ENCODE peak calls at places on chromosomes 3 and 15, in ten cellular contexts. U is astrocyte of the spinal cord, L is testis, J is upper lobe of left lung, B is heart right ventricle, Y is osteoblast, D is lower lobe of right lung, C is tibial artery, E is foreskin keratinocyte, Z is fibroblast of mammary gland. T is an unnamed sample.

GRCh38 chr3:101801174-101801573 is 22.2 kb downstream of the NXPE3 start:
- DNase-seq in U (no peak), L (no peak), J (no peak), B (no peak), Y (no peak), D (no peak), C (no peak), E (no peak), Z (no peak), T (no peak)

GRCh38 chr3:159951580-159951979 is 37.1 kb upstream of the IL12A start:
- DNase-seq in U (no peak), L (no peak), J (no peak), B (no peak), Y (no peak), D (no peak), C (no peak), E (no peak), Z (no peak), T (no peak)

GRCh38 chr3:17795733-17796132 is 53.3 kb upstream of the TBC1D5 start:
- DNase-seq in U (no peak), L (no peak), J (no peak), B (no peak), Y (no peak), D (no peak), C (no peak), E (peak), Z (peak), T (no peak)

GRCh38 chr3:47410801-47411646 is 30.2 kb downstream of the PTPN23 start:
- DNase-seq in U (no peak), L (no peak), J (peak), B (no peak), Y (peak), D (no peak), C (no peak), E (no peak), Z (no peak), T (no peak)

GRCh38 chr3:48514431-48515227 is 10.7 kb upstream of the SHISA5 start:
- DNase-seq in U (no peak), L (no peak), J (no peak), B (no peak), Y (no peak), D (peak), C (no peak), E (no peak), Z (no peak), T (no peak)

GRCh38 chr3:81579744-81580143 is 181.7 kb downstream of the GBE1 start:
- DNase-seq in U (no peak), L (no peak), J (no peak), B (no peak), Y (no peak), D (no peak), C (no peak), E (no peak), Z (no peak), T (no peak)

GRCh38 chr15:85800460-85801123 is 5.9 kb upstream of the KLHL25 start:
- DNase-seq in U (peak), L (no peak), J (no peak), B (peak), Y (no peak), D (peak), C (no peak), E (peak), Z (peak), T (no peak)

GRCh38 chr3:33791477-33792166 is 6.8 kb upstream of the PDCD6IP start:
- DNase-seq in U (no peak), L (no peak), J (no peak), B (no peak), Y (no peak), D (peak), C (no peak), E (peak), Z (peak), T (no peak)

GRCh38 chr3:151169700-151170224 is 33.3 kb downstream of the GPR171 start:
- DNase-seq in U (no peak), L (peak), J (no peak), B (peak), Y (no peak), D (peak), C (peak), E (no peak), Z (no peak), T (no peak)

GRCh38 chr3:122295286-122295685 is 29.8 kb upstream of the CSTA start:
- DNase-seq in U (no peak), L (no peak), J (no peak), B (no peak), Y (no peak), D (no peak), C (no peak), E (no peak), Z (no peak), T (no peak)

GRCh38 chr3:108513961-108514360 is 3.6 kb upstream of the MYH15 start:
- DNase-seq in U (peak), L (no peak), J (no peak), B (no peak), Y (no peak), D (no peak), C (no peak), E (no peak), Z (peak), T (no peak)

GRCh38 chr15:74461847-74462511 is 1.0 kb upstream of the UBL7 start:
- DNase-seq in U (no peak), L (no peak), J (no peak), B (no peak), Y (no peak), D (no peak), C (peak), E (peak), Z (no peak), T (no peak)

GRCh38 chr3:121730940-121731687 is 18.4 kb downstream of the GOLGB1 start:
- DNase-seq in U (no peak), L (no peak), J (no peak), B (no peak), Y (no peak), D (no peak), C (no peak), E (peak), Z (no peak), T (no peak)

GRCh38 chr15:83030021-83030420 is 18.6 kb upstream of the C15orf40 start:
- DNase-seq in U (peak), L (no peak), J (no peak), B (no peak), Y (peak), D (no peak), C (no peak), E (peak), Z (no peak), T (no peak)

GRCh38 chr3:130834476-130834875 is 59.4 kb upstream of the ATP2C1 start:
- DNase-seq in U (peak), L (peak), J (no peak), B (no peak), Y (no peak), D (no peak), C (no peak), E (no peak), Z (peak), T (no peak)

GRCh38 chr15:85755942-85756341 is 38.8 kb downstream of the KLHL25 start:
- DNase-seq in U (no peak), L (no peak), J (peak), B (no peak), Y (peak), D (no peak), C (peak), E (no peak), Z (no peak), T (no peak)

GRCh38 chr3:50165388-50166308 is 10.5 kb downstream of the SEMA3F start:
- DNase-seq in U (peak), L (peak), J (peak), B (peak), Y (peak), D (no peak), C (peak), E (no peak), Z (peak), T (no peak)

GRCh38 chr15:65578904-65579728 is 31.8 kb downstream of the INTS14 start:
- DNase-seq in U (peak), L (no peak), J (no peak), B (no peak), Y (no peak), D (no peak), C (no peak), E (no peak), Z (no peak), T (no peak)

GRCh38 chr15:91515188-91515754 is 338.2 kb upstream of the SLCO3A1 start:
- DNase-seq in U (peak), L (no peak), J (no peak), B (peak), Y (no peak), D (no peak), C (no peak), E (peak), Z (peak), T (no peak)

GRCh38 chr3:58180940-58181587 is 29.7 kb downstream of the DNASE1L3 start:
- DNase-seq in U (no peak), L (no peak), J (no peak), B (no peak), Y (no peak), D (no peak), C (no peak), E (peak), Z (no peak), T (no peak)

GRCh38 chr15:90413411-90414379 is 25.7 kb downstream of the IQGAP1 start:
- DNase-seq in U (peak), L (no peak), J (no peak), B (no peak), Y (no peak), D (no peak), C (no peak), E (peak), Z (peak), T (no peak)

GRCh38 chr3:113730550-113730949 is 15.5 kb downstream of the NAA50 start:
- DNase-seq in U (no peak), L (no peak), J (no peak), B (no peak), Y (no peak), D (no peak), C (no peak), E (no peak), Z (no peak), T (no peak)

GRCh38 chr3:124707667-124708066 is 22.6 kb upstream of the UMPS start:
- DNase-seq in U (peak), L (no peak), J (no peak), B (no peak), Y (no peak), D (no peak), C (no peak), E (peak), Z (peak), T (no peak)

GRCh38 chr3:160052385-160053047 is 63.9 kb downstream of the IL12A start:
- DNase-seq in U (peak), L (no peak), J (no peak), B (no peak), Y (no peak), D (no peak), C (no peak), E (no peak), Z (no peak), T (no peak)

GRCh38 chr3:59401924-59402323 is 352.1 kb upstream of the CFAP20DC start:
- DNase-seq in U (no peak), L (no peak), J (no peak), B (no peak), Y (no peak), D (no peak), C (no peak), E (no peak), Z (no peak), T (no peak)

GRCh38 chr15:55587321-55588069 is 650 bp downstream of the PYGO1 start:
- DNase-seq in U (peak), L (peak), J (peak), B (no peak), Y (peak), D (peak), C (no peak), E (peak), Z (peak), T (peak)

GRCh38 chr3:57085211-57085610 is 24.7 kb downstream of the SPATA12 start:
- DNase-seq in U (no peak), L (no peak), J (no peak), B (no peak), Y (peak), D (no peak), C (no peak), E (peak), Z (no peak), T (no peak)

GRCh38 chr15:59232476-59232875 is 25.8 kb downstream of the LDHAL6B start:
- DNase-seq in U (peak), L (no peak), J (no peak), B (no peak), Y (peak), D (no peak), C (no peak), E (peak), Z (peak), T (no peak)

GRCh38 chr3:27105904-27106303 is 263.3 kb downstream of the NEK10 start:
- DNase-seq in U (peak), L (no peak), J (no peak), B (no peak), Y (peak), D (no peak), C (no peak), E (no peak), Z (no peak), T (no peak)

GRCh38 chr3:50382271-50382670 is 22.9 kb upstream of the TMEM115 start:
- DNase-seq in U (no peak), L (peak), J (no peak), B (no peak), Y (no peak), D (no peak), C (no peak), E (no peak), Z (no peak), T (no peak)

GRCh38 chr15:88896339-88897033 is 1.1 kb upstream of the HAPLN3 start:
- DNase-seq in U (no peak), L (no peak), J (no peak), B (no peak), Y (peak), D (no peak), C (no peak), E (no peak), Z (no peak), T (no peak)

GRCh38 chr15:88898736-88899135 is 3.4 kb upstream of the HAPLN3 start:
- DNase-seq in U (no peak), L (no peak), J (peak), B (no peak), Y (peak), D (no peak), C (no peak), E (no peak), Z (no peak), T (no peak)

GRCh38 chr15:88897456-88898194 is 2.3 kb upstream of the HAPLN3 start:
- DNase-seq in U (peak), L (peak), J (peak), B (peak), Y (peak), D (peak), C (peak), E (peak), Z (peak), T (peak)

GRCh38 chr15:88894819-88895767 is at the start of gene HAPLN3:
- DNase-seq in U (no peak), L (no peak), J (peak), B (peak), Y (peak), D (no peak), C (peak), E (no peak), Z (peak), T (no peak)

GRCh38 chr15:88897142-88897455 is 1.8 kb upstream of the HAPLN3 start:
- DNase-seq in U (no peak), L (no peak), J (no peak), B (no peak), Y (no peak), D (no peak), C (no peak), E (no peak), Z (no peak), T (no peak)
- TF ChIP-seq CTCF in U (no peak), L (no peak), J (no peak), B (no peak), Y (no peak), D (no peak), C (no peak), E (no peak), Z (no peak), T (no peak)

DNA sequence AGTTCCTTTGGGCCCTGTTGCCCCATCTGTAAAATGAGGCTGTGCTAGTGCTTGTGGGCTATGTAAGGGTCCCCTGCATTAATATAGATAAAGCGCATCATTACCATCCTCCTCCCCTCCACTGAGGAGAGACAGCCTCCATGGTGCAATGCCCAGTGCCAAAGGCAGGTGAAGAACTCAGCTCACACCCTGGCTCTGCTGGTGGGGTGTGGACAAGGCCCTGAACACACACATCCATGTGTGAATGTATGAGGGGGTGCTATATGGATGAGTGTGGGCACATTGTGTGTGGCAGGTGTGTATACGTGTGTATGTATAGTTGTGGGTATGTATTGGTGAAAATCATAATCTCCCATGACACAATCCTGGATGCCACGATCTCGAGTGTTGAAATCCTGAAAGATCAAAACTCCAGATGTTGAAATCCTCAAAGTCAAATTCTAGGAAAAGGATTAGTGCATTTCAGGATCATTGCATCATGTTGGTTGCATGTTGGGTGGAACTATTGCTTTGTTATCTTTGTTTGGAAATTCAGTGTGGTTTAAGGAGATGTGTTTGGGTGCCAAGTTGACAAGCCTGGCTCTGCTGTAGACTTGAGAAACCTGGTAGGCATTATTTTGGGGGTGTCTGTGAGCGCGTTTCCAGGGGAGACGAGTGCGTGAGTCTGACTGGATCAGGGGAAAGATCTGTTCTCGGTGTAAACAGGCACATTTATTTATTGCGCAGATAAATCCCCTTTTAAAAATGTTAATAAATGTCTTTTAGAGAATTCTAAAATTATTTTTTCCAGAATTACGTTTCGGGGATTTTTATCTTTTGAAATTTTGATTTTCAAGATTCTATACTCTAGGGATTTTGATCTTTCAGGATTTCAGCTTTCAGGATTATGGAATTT is 42.0 kb upstream of the SEC61A1 start:
- DNase-seq in U (peak), L (no peak), J (no peak), B (no peak), Y (no peak), D (no peak), C (no peak), E (peak), Z (peak), T (no peak)
- TF ChIP-seq CTCF in U (no peak), L (no peak), J (no peak), B (no peak), Y (no peak), D (no peak), C (no peak), E (no peak), Z (no peak), T (no peak)

GRCh38 chr3:88219138-88219792 is 69.5 kb downstream of the C3orf38 start:
- DNase-seq in U (peak), L (peak), J (peak), B (no peak), Y (peak), D (no peak), C (no peak), E (peak), Z (peak), T (no peak)
- TF ChIP-seq CTCF in U (peak), L (no peak), J (peak), B (peak), Y (peak), D (peak), C (no peak), E (peak), Z (peak), T (peak)

GRCh38 chr15:29938701-29939340 is 116.6 kb upstream of the TJP1 start:
- DNase-seq in U (no peak), L (no peak), J (no peak), B (no peak), Y (no peak), D (no peak), C (no peak), E (peak), Z (peak), T (no peak)
- TF ChIP-seq CTCF in U (peak), L (no peak), J (no peak), B (peak), Y (no peak), D (peak), C (peak), E (peak), Z (no peak), T (peak)

DNA sequence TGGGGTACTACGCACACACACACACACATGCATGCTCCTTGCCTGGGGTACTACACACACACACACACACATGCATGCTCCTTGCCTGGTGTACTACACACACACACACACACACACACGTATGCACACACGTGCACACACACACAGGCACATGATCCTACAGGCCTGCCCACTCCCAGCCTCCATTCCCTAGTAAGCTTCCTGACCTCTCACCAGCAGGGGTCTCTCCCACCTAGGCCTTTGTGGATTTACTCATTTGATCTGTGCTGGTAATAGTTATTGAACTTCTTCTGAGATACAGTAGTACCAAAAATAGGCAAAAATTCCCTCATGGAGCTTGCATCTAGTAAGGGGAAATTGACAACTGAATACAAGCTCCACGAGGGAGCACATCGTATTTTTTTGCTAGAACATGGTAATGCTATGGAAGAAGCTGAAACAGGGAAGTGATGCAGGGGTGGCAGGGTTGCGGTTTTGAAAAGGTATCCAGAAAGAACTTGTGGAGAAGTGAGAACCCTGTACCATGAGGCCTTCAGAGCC is 19.1 kb downstream of the TTC21A start:
- DNase-seq in U (peak), L (peak), J (no peak), B (no peak), Y (peak), D (peak), C (no peak), E (peak), Z (peak), T (no peak)
- TF ChIP-seq CTCF in U (peak), L (peak), J (peak), B (peak), Y (peak), D (peak), C (peak), E (peak), Z (peak), T (peak)

GRCh38 chr3:53230041-53230621 is 25.7 kb downstream of the TKT start:
- DNase-seq in U (no peak), L (no peak), J (no peak), B (no peak), Y (peak), D (peak), C (no peak), E (no peak), Z (no peak), T (no peak)
- TF ChIP-seq CTCF in U (peak), L (no peak), J (no peak), B (no peak), Y (no peak), D (no peak), C (no peak), E (peak), Z (no peak), T (no peak)

DNA sequence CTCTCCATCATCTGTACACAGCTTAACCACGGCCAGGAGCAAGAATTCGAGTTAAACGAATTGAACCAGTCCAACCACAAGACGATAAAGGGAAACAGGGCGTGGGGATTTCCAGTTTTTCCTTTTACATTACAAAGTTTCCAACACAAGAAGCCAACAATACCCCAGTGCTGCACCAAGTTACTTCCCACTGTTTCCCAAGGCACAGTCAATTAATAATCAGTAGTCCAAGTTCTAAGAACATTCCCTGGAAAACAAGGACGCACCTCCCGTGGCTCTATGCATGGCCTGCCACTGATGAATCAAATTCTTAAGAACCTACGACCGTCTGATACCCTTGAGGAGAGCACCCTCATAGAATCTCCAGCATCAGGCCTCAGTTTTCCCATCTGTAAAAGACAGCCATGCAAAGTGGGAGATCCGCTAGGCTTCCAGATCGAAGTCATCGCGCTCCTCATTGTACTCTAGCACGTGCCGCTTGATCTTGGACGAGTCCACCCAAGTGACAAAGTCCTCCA is 774 bp downstream of the IMP3 start:
- DNase-seq in U (no peak), L (peak), J (no peak), B (no peak), Y (no peak), D (no peak), C (no peak), E (no peak), Z (no peak), T (no peak)
- TF ChIP-seq CTCF in U (no peak), L (no peak), J (no peak), B (no peak), Y (no peak), D (no peak), C (no peak), E (no peak), Z (no peak), T (no peak)

GRCh38 chr3:180804871-180805430 is 107.5 kb upstream of the FXR1 start:
- DNase-seq in U (peak), L (peak), J (no peak), B (no peak), Y (no peak), D (no peak), C (no peak), E (peak), Z (peak), T (no peak)
- TF ChIP-seq CTCF in U (peak), L (peak), J (no peak), B (peak), Y (peak), D (no peak), C (no peak), E (peak), Z (peak), T (peak)

GRCh38 chr3:23762214-23763039 is 43.3 kb upstream of the UBE2E1 start:
- DNase-seq in U (no peak), L (no peak), J (no peak), B (no peak), Y (no peak), D (no peak), C (no peak), E (no peak), Z (peak), T (no peak)
- TF ChIP-seq CTCF in U (no peak), L (no peak), J (no peak), B (no peak), Y (no peak), D (no peak), C (no peak), E (no peak), Z (no peak), T (no peak)

GRCh38 chr15:61184431-61184830 is 44.7 kb downstream of the RORA start:
- DNase-seq in U (no peak), L (no peak), J (no peak), B (no peak), Y (no peak), D (no peak), C (no peak), E (no peak), Z (no peak), T (no peak)
- TF ChIP-seq CTCF in U (no peak), L (no peak), J (no peak), B (no peak), Y (no peak), D (no peak), C (no peak), E (peak), Z (no peak), T (no peak)